ENCODE peak calls at places on chromosomes 16 and 17, in six cellular contexts. R is stomach, W is adrenal gland, O is tibial nerve, B is uterus, E is esophagus squamous epithelium. K is an unnamed sample.

GRCh38 chr17:68424861-68425260 is 32.4 kb downstream of the WIPI1 start:
- DNase-seq in R (no peak), E (no peak), W (no peak), B (no peak), O (no peak), K (peak; percentile 82)

GRCh38 chr17:949623-950338 is 29.8 kb downstream of the NXN start:
- DNase-seq in B (no peak), W (no peak), R (no peak), E (no peak), O (no peak), K (no peak)

GRCh38 chr16:89191901-89192184 is 8.5 kb downstream of the SLC22A31 start:
- DNase-seq in B (no peak), W (no peak), O (no peak), R (no peak), E (no peak), K (no peak)

GRCh38 chr16:73000020-73000906 is 47.7 kb downstream of the ZFHX3 start:
- DNase-seq in E (no peak), W (no peak), B (no peak), O (peak; percentile 78), R (no peak), K (no peak)

GRCh38 chr16:66087308-66087707 is 279.2 kb upstream of the CDH5 start:
- DNase-seq in B (no peak), R (no peak), W (no peak), E (no peak), O (no peak), K (no peak)

GRCh38 chr16:17177968-17178880 is 292.5 kb downstream of the XYLT1 start:
- DNase-seq in W (no peak), O (no peak), B (no peak), E (no peak), R (no peak), K (no peak)

GRCh38 chr17:2063306-2064146 is 8.6 kb downstream of the HIC1 start:
- DNase-seq in R (no peak), W (no peak), E (no peak), B (peak; percentile 75), O (no peak), K (no peak)

GRCh38 chr16:73057369-73058210 is 9.7 kb upstream of the ZFHX3 start:
- DNase-seq in O (no peak), W (peak; percentile 54), B (no peak), R (no peak), E (no peak), K (no peak)

GRCh38 chr17:74054249-74054648 is 149.2 kb upstream of the RPL38 start:
- DNase-seq in B (no peak), O (no peak), R (no peak), E (no peak), W (no peak), K (no peak)

GRCh38 chr16:19472487-19472886 is 49.4 kb downstream of the GDE1 start:
- DNase-seq in B (no peak), W (no peak), O (no peak), E (no peak), R (no peak), K (no peak)

GRCh38 chr16:72467157-72467759 is 295.3 kb upstream of the PMFBP1 start:
- DNase-seq in E (no peak), B (no peak), W (no peak), R (no peak), O (no peak), K (no peak)

GRCh38 chr17:1006054-1006453 is 9.1 kb downstream of the TIMM22 start:
- DNase-seq in O (no peak), B (no peak), R (peak; percentile 87), W (peak; percentile 59), E (no peak), K (no peak)

GRCh38 chr16:89764711-89765201 is 43.4 kb downstream of the ZNF276 start:
- DNase-seq in E (peak; percentile 20), R (peak; percentile 86), B (no peak), O (peak; percentile 49), W (peak; percentile 52), K (peak; percentile 94)

GRCh38 chr16:89096042-89096717 is 2.5 kb downstream of the ACSF3 start:
- DNase-seq in W (no peak), E (no peak), B (no peak), O (no peak), R (no peak), K (no peak)

GRCh38 chr17:43020789-43021738 is 1.1 kb downstream of the VAT1 start:
- DNase-seq in E (no peak), W (peak; percentile 95), B (peak; percentile 81), O (peak; percentile 84), R (peak; percentile 34), K (peak; percentile 81)

GRCh38 chr16:15701367-15701766 is 51.3 kb downstream of the NDE1 start:
- DNase-seq in R (no peak), W (no peak), O (no peak), B (no peak), E (no peak), K (no peak)

GRCh38 chr16:12543700-12544476 is 259.8 kb downstream of the CPPED1 start:
- DNase-seq in E (no peak), W (no peak), O (no peak), R (no peak), B (no peak), K (no peak)

GRCh38 chr17:78805301-78805700 is 23.2 kb upstream of the CYTH1 start:
- DNase-seq in W (no peak), B (no peak), R (peak; percentile 33), O (no peak), E (no peak), K (no peak)

GRCh38 chr16:69937465-69937951 is 13.6 kb upstream of the CLEC18A start:
- DNase-seq in O (no peak), E (no peak), W (no peak), B (no peak), R (no peak), K (peak; percentile 51)

GRCh38 chr17:6473128-6473767 is 29.0 kb downstream of the PIMREG start:
- DNase-seq in O (peak; percentile 65), B (peak; percentile 50), E (no peak), W (peak; percentile 90), R (peak; percentile 84), K (peak; percentile 85)

GRCh38 chr16:77613115-77613514 is 109.2 kb upstream of the NUDT7 start:
- DNase-seq in E (no peak), R (no peak), O (no peak), W (no peak), B (no peak), K (no peak)

GRCh38 chr16:9966569-9967157 is 215.6 kb downstream of the GRIN2A start:
- DNase-seq in R (no peak), E (no peak), O (no peak), B (no peak), W (no peak), K (no peak)

GRCh38 chr17:69634844-69635243 is 220.3 kb downstream of the MAP2K6 start:
- DNase-seq in O (no peak), B (no peak), R (no peak), W (no peak), E (no peak), K (no peak)

GRCh38 chr17:39543176-39543575 is 64.5 kb downstream of the NEUROD2 start:
- DNase-seq in O (no peak), E (no peak), B (no peak), W (no peak), R (no peak), K (no peak)

GRCh38 chr17:51046527-51047384 is 73.9 kb downstream of the SPAG9 start:
- DNase-seq in R (no peak), B (peak; percentile 89), E (no peak), W (peak; percentile 88), O (peak; percentile 70), K (no peak)

GRCh38 chr17:44589316-44590071 is 32.2 kb downstream of the FZD2 start:
- DNase-seq in W (no peak), R (no peak), E (no peak), O (no peak), B (no peak), K (no peak)

GRCh38 chr17:9178319-9178718 is 157.0 kb downstream of the NTN1 start:
- DNase-seq in O (no peak), B (no peak), W (no peak), R (no peak), E (no peak), K (no peak)

DNA sequence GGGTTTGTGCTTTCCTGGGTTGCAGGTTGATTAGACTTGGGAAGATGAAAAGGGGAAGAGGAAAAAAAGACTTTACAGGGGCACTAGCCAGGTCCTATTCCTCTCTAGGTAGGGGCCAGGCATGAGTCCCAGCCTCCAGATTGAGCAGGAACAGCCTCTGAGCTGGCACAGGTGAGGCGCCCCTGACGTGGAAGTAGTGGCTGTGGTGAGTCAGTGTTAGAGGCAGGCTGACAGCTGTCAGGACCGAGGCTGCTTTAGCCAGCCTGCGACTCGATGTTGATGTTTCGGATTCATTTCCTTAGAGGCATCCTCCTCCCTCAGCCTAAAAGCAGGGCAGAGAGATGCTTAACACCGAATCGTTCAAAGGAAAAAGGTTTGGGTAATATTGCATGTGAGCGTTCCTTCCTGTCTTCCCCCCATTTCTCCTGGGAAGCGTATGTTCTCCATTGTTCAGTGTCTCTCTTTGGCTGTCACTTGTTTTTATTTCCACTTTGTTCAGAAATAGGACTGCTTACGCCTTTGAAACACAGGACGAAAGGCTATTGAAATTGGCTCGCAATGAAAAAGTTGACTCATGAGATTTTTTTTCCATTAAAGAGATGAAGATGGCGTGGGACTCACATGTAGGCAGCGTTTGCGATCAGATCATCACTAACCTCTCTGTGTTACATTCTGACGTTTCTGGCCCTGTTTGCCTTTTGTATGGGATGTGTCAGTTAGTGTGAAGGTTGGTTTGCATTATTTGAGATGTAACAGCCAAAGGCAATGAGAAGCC is 1.2 kb downstream of the KIAA0513 start:
- DNase-seq in B (peak; percentile 63), W (peak; percentile 73), O (no peak), E (no peak), R (peak; percentile 84), K (no peak)
- H3K4me3 ChIP-seq in B (peak overlapping the region; percentile 85), W (peak overlapping the region; percentile 86), O (peak overlapping the region; percentile 84), E (peak overlapping the region; percentile 95), R (peak overlapping the region; percentile 69), K (peak overlapping the region; percentile 92)

DNA sequence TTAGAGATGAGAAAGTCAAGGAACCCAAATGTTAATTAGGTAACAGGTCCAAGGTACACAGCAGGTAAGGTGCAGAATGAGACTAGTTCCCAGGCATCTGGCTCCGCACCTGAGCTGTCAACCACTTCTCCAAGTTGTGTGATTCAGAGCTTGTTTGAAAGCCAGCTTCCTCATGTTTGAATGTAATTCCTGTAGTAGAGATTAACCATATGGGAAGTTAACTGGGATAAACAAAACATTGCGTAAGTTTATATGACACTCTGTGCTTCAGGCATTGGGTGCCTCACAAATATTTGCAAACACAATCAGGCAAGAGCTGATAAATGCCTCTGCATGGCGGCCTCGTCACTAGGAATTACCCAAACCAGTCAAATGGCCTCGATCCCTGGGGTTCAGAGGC is 27.8 kb upstream of the CPHXL start:
- DNase-seq in O (no peak), W (no peak), R (peak; percentile 41), B (no peak), E (no peak), K (peak; percentile 24)
- TF ChIP-seq POLR2A in O (no peak), W (no peak), R (no peak), B (no peak), E (no peak), K (no peak)

DNA sequence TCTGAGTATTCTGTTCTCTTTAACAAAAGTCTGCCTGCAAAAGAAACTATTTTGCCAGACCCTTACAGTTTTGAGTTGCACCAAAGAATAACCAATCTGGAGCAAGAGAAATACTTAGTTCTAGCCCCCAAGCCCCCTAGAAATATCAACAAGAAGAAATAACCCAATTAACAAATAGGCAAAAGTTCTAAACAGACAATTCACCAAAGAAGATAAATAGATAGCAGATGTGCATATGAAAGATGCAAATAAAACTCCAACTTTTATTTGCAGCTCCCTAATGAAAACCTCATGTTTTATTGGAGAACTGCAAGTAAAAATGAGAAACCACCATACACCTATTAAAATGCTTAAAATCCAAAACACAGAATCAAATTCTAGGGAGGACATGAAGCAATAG is 1308.0 kb downstream of the CDH11 start:
- DNase-seq in B (no peak), O (no peak), E (no peak), W (no peak), R (no peak), K (no peak)
- H3K27ac ChIP-seq in B (no peak overlapping the region), O (no peak overlapping the region), E (no peak overlapping the region), W (no peak overlapping the region), R (no peak overlapping the region), K (no peak overlapping the region)

GRCh38 chr17:77393274-77393600 is 252.5 kb downstream of the SEC14L1 start:
- DNase-seq in O (no peak), R (no peak), W (no peak), E (no peak), B (no peak), K (no peak)
- H3K4me3 ChIP-seq in O (no peak overlapping the region), R (no peak overlapping the region), W (no peak overlapping the region), E (no peak overlapping the region), B (no peak overlapping the region), K (no peak overlapping the region)